ENCODE peak calls at places on chromosomes 2 and 18, in seven cellular contexts. O, N, S, I, Y, H and R are unnamed samples.

GRCh38 chr2:152134488-152135280 is 35.8 kb upstream of the CACNB4 start:
- DNase-seq in Y (peak), H (no peak), I (peak), S (no peak), N (peak), O (peak), R (no peak)

GRCh38 chr2:233350708-233351107 is 3.6 kb upstream of the DGKD start:
- DNase-seq in S (no peak), O (peak), N (peak), I (peak), Y (no peak), H (no peak), R (no peak)

GRCh38 chr2:237128026-237128703 is 42.5 kb downstream of the COPS8 start:
- DNase-seq in S (peak), Y (peak), I (peak), N (peak), H (no peak), O (peak), R (no peak)

GRCh38 chr2:64804651-64805050 is 150.9 kb upstream of the SERTAD2 start:
- DNase-seq in S (no peak), N (no peak), Y (no peak), O (no peak), I (peak), H (no peak), R (no peak)

GRCh38 chr18:54924948-54925347 is 34.3 kb downstream of the CCDC68 start:
- DNase-seq in H (no peak), Y (no peak), I (no peak), S (no peak), O (no peak), N (no peak), R (no peak)

GRCh38 chr2:227460079-227460485 is 11.9 kb upstream of the AGFG1 start:
- DNase-seq in Y (peak), I (peak), N (peak), O (no peak), H (no peak), S (no peak), R (no peak)

GRCh38 chr18:56458770-56459450 is 179.5 kb downstream of the TXNL1 start:
- DNase-seq in Y (no peak), I (no peak), N (no peak), O (no peak), H (no peak), S (no peak), R (no peak)

GRCh38 chr2:88067189-88067588 is 436 bp upstream of the SMYD1 start:
- DNase-seq in N (no peak), S (no peak), Y (no peak), H (peak), I (peak), O (no peak), R (no peak)

GRCh38 chr2:10584242-10584753 is 105.5 kb downstream of the NOL10 start:
- DNase-seq in H (no peak), N (no peak), S (no peak), I (no peak), Y (no peak), O (peak), R (no peak)

GRCh38 chr2:8357738-8358137 is 324.1 kb upstream of the ID2 start:
- DNase-seq in Y (no peak), S (no peak), H (no peak), N (peak), O (no peak), I (no peak), R (no peak)